ENCODE peak calls at places on chromosome 17, in five cellular contexts. One of them, this sample, is unnamed.

GRCh38 chr17:3665834-3666233 is 2.5 kb downstream of the TAX1BP3 start:
- DNase-seq in CD4-positive, alpha-beta memory T cell: no peak
- DNase-seq in CD8-positive, alpha-beta T cell: no peak
- DNase-seq in T-helper 2 cell: no peak
- DNase-seq in fibroblast of the aortic adventitia: no peak
- DNase-seq in this sample: no peak

GRCh38 chr17:2874211-2874686 is 78.0 kb downstream of the RAP1GAP2 start:
- DNase-seq in fibroblast of the aortic adventitia: no peak
- DNase-seq in T-helper 2 cell: no peak
- DNase-seq in CD4-positive, alpha-beta memory T cell: no peak
- DNase-seq in CD8-positive, alpha-beta T cell: no peak
- DNase-seq in this sample: peak; percentile 60

GRCh38 chr17:17792551-17793377 is 44.0 kb downstream of the SREBF1 start:
- DNase-seq in T-helper 2 cell: no peak
- DNase-seq in CD8-positive, alpha-beta T cell: peak; percentile 46
- DNase-seq in fibroblast of the aortic adventitia: peak; percentile 60
- DNase-seq in CD4-positive, alpha-beta memory T cell: peak; percentile 77
- DNase-seq in this sample: peak; percentile 58

GRCh38 chr17:29593546-29594440 is 861 bp downstream of the ANKRD13B start:
- DNase-seq in fibroblast of the aortic adventitia: no peak
- DNase-seq in CD4-positive, alpha-beta memory T cell: no peak
- DNase-seq in T-helper 2 cell: no peak
- DNase-seq in CD8-positive, alpha-beta T cell: no peak
- DNase-seq in this sample: no peak

GRCh38 chr17:329794-330420 is 22.7 kb downstream of the RPH3AL start:
- DNase-seq in CD8-positive, alpha-beta T cell: no peak
- DNase-seq in T-helper 2 cell: no peak
- DNase-seq in fibroblast of the aortic adventitia: no peak
- DNase-seq in CD4-positive, alpha-beta memory T cell: no peak
- DNase-seq in this sample: no peak

GRCh38 chr17:3765981-3766380 is 35.0 kb downstream of the ITGAE start:
- DNase-seq in CD4-positive, alpha-beta memory T cell: no peak
- DNase-seq in CD8-positive, alpha-beta T cell: no peak
- DNase-seq in fibroblast of the aortic adventitia: no peak
- DNase-seq in T-helper 2 cell: no peak
- DNase-seq in this sample: no peak

GRCh38 chr17:6374271-6374691 is 60.6 kb downstream of the AIPL1 start:
- DNase-seq in fibroblast of the aortic adventitia: no peak
- DNase-seq in CD4-positive, alpha-beta memory T cell: no peak
- DNase-seq in T-helper 2 cell: no peak
- DNase-seq in CD8-positive, alpha-beta T cell: no peak
- DNase-seq in this sample: peak; percentile 58

GRCh38 chr17:46742539-46743270 is 75.8 kb downstream of the WNT3 start:
- DNase-seq in CD4-positive, alpha-beta memory T cell: no peak
- DNase-seq in CD8-positive, alpha-beta T cell: no peak
- DNase-seq in T-helper 2 cell: no peak
- DNase-seq in fibroblast of the aortic adventitia: peak; percentile 76
- DNase-seq in this sample: peak; percentile 92

GRCh38 chr17:67293251-67294203 is 48.5 kb upstream of the HELZ start:
- DNase-seq in CD4-positive, alpha-beta memory T cell: peak; percentile 69
- DNase-seq in T-helper 2 cell: peak; percentile 47
- DNase-seq in fibroblast of the aortic adventitia: peak; percentile 48
- DNase-seq in CD8-positive, alpha-beta T cell: peak; percentile 48
- DNase-seq in this sample: peak; percentile 47

GRCh38 chr17:9725575-9725974 is 65.8 kb downstream of the DHRS7C start:
- DNase-seq in fibroblast of the aortic adventitia: no peak
- DNase-seq in T-helper 2 cell: no peak
- DNase-seq in CD8-positive, alpha-beta T cell: no peak
- DNase-seq in CD4-positive, alpha-beta memory T cell: no peak
- DNase-seq in this sample: no peak

GRCh38 chr17:40071720-40072480 is 9.1 kb downstream of the THRA start:
- DNase-seq in CD8-positive, alpha-beta T cell: no peak
- DNase-seq in T-helper 2 cell: no peak
- DNase-seq in CD4-positive, alpha-beta memory T cell: no peak
- DNase-seq in fibroblast of the aortic adventitia: peak; percentile 44
- DNase-seq in this sample: peak; percentile 84

GRCh38 chr17:38560503-38561318 is 45.0 kb downstream of the SRCIN1 start:
- DNase-seq in T-helper 2 cell: no peak
- DNase-seq in CD8-positive, alpha-beta T cell: no peak
- DNase-seq in CD4-positive, alpha-beta memory T cell: peak; percentile 34
- DNase-seq in fibroblast of the aortic adventitia: peak; percentile 51
- DNase-seq in this sample: no peak

GRCh38 chr17:74158761-74159160 is 44.7 kb upstream of the RPL38 start:
- DNase-seq in fibroblast of the aortic adventitia: no peak
- DNase-seq in T-helper 2 cell: no peak
- DNase-seq in CD8-positive, alpha-beta T cell: no peak
- DNase-seq in CD4-positive, alpha-beta memory T cell: no peak
- DNase-seq in this sample: no peak

GRCh38 chr17:20284575-20284974 is 182.8 kb downstream of the LGALS9B start:
- DNase-seq in CD8-positive, alpha-beta T cell: no peak
- DNase-seq in fibroblast of the aortic adventitia: no peak
- DNase-seq in CD4-positive, alpha-beta memory T cell: no peak
- DNase-seq in T-helper 2 cell: no peak
- DNase-seq in this sample: no peak

GRCh38 chr17:66450008-66450856 is 147.8 kb downstream of the PRKCA start:
- DNase-seq in T-helper 2 cell: no peak
- DNase-seq in CD8-positive, alpha-beta T cell: no peak
- DNase-seq in CD4-positive, alpha-beta memory T cell: no peak
- DNase-seq in fibroblast of the aortic adventitia: no peak
- DNase-seq in this sample: no peak

GRCh38 chr17:43517615-43518386 is 28.3 kb downstream of the ETV4 start:
- DNase-seq in CD8-positive, alpha-beta T cell: no peak
- DNase-seq in fibroblast of the aortic adventitia: peak; percentile 72
- DNase-seq in T-helper 2 cell: no peak
- DNase-seq in CD4-positive, alpha-beta memory T cell: no peak
- DNase-seq in this sample: no peak